ENCODE peak calls at places on chromosomes 6 and 20, in ten cellular contexts. G, E, P, R, O, F, V, C, Z and T are unnamed samples.

GRCh38 chr6:104325341-104326172 is 534.2 kb downstream of the HACE1 start:
- DNase-seq in R (no peak), V (no peak), Z (no peak), F (peak; percentile 10), O (peak; percentile 43), G (no peak), P (no peak), C (no peak), E (peak; percentile 73), T (no peak)

GRCh38 chr6:31657406-31658157 is 1.9 kb downstream of the APOM start:
- DNase-seq in G (no peak), V (no peak), R (no peak), Z (no peak), E (no peak), P (no peak), C (no peak), F (no peak), O (no peak), T (no peak)

GRCh38 chr6:26296857-26297648 is 67.9 kb upstream of the BTN3A2 start:
- DNase-seq in G (no peak), R (no peak), C (no peak), P (peak; percentile 43), E (no peak), O (peak; percentile 33), V (no peak), F (no peak), Z (no peak), T (no peak)

GRCh38 chr6:40359808-40360207 is 227.4 kb downstream of the LRFN2 start:
- DNase-seq in P (no peak), O (no peak), R (no peak), C (no peak), F (no peak), G (no peak), Z (no peak), V (no peak), E (no peak), T (no peak)

GRCh38 chr20:38143646-38144554 is 21.2 kb downstream of the TGM2 start:
- DNase-seq in G (peak; percentile 47), C (no peak), F (no peak), Z (no peak), P (peak; percentile 98), E (peak; percentile 60), O (peak; percentile 96), R (no peak), V (no peak), T (peak; percentile 81)

GRCh38 chr6:41578714-41579610 is 32.8 kb downstream of the FOXP4 start:
- DNase-seq in G (no peak), P (peak; percentile 75), Z (no peak), R (no peak), C (no peak), E (peak; percentile 39), V (no peak), O (no peak), F (no peak), T (peak; percentile 51)

GRCh38 chr6:119240257-119241123 is 109.1 kb downstream of the MAN1A1 start:
- DNase-seq in C (no peak), R (no peak), E (peak; percentile 3), Z (no peak), P (no peak), F (no peak), V (no peak), O (no peak), G (no peak), T (no peak)

GRCh38 chr6:157822221-157823000 is 635 bp upstream of the SNX9 start:
- DNase-seq in O (peak; percentile 24), Z (no peak), R (peak; percentile 37), F (no peak), E (peak; percentile 44), G (peak; percentile 37), V (no peak), P (no peak), C (peak; percentile 20), T (peak; percentile 19)

GRCh38 chr6:150256618-150257272 is 112.1 kb upstream of the IYD start:
- DNase-seq in R (no peak), F (no peak), P (no peak), E (peak; percentile 89), V (no peak), Z (no peak), O (no peak), G (no peak), C (no peak), T (no peak)

GRCh38 chr6:150253489-150253888 is 110.6 kb downstream of the PPP1R14C start:
- DNase-seq in V (no peak), O (no peak), R (no peak), P (no peak), E (no peak), Z (no peak), C (no peak), F (no peak), G (no peak), T (no peak)

GRCh38 chr6:150254671-150255228 is 111.9 kb downstream of the PPP1R14C start:
- DNase-seq in V (no peak), Z (no peak), P (no peak), R (no peak), O (no peak), G (no peak), F (no peak), C (no peak), E (no peak), T (no peak)

GRCh38 chr6:150258381-150258780 is 110.4 kb upstream of the IYD start:
- DNase-seq in F (no peak), V (no peak), C (no peak), P (no peak), G (no peak), Z (no peak), R (no peak), O (no peak), E (no peak), T (no peak)

DNA sequence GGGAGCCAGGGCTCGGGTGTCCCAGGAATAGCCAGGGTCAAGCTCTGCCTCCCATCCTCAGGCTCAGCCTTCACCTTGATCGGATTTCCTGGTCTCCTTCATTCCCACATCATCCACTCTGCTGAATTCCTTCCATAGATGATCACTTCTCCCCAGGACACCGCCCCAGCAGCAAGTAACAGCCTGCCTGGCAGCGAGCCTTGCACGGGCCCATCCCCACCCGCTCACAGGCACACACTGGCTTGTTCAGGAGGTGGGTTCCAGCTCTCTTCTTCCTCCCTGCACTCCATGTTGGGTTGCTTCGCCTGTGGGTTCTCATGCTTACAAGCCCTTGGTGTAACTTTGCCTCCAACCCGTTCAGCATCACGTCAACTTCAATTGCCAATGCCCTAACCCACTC is 113.0 kb upstream of the IYD start:
- DNase-seq in Z (no peak), R (no peak), F (no peak), C (no peak), G (no peak), O (no peak), V (no peak), P (no peak), E (no peak), T (no peak)
- H3K9me3 ChIP-seq in Z (no peaks in the 10 kb centered on the region), R (no peaks in the 10 kb centered on the region), F (no peaks in the 10 kb centered on the region), C (no peaks in the 10 kb centered on the region), G (no peaks in the 10 kb centered on the region), O (no peaks in the 10 kb centered on the region), V (no peaks in the 10 kb centered on the region), P (no peaks in the 10 kb centered on the region), E (no peaks in the 10 kb centered on the region), T (no peaks in the 10 kb centered on the region)

DNA sequence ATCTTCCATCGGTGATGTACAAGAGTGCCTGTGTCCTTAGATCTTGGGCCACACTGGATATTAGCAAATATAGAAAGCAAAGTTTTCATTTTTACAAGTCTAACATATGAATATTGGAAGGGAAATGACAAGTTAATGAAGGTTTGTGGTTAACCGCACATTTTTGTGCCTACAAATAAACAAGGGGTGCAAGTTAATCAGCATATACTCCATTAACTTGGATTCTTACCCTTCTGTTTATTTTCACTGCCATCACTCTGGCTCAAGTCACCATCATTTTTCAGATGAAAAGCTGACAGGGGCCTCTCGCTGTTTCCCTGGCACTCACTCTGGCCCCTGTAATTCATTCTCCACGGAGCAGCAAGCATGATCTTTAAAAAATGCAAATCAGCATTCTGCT is 29.9 kb downstream of the APCDD1L start:
- DNase-seq in R (no peak), V (no peak), E (no peak), O (no peak), C (no peak), P (no peak), F (no peak), Z (no peak), G (no peak), T (no peak)
- H3K9me3 ChIP-seq in R (no peaks in the 10 kb centered on the region), V (peaks cover 18% of the 10 kb centered on the region), E (no peaks in the 10 kb centered on the region), O (peaks cover 4% of the 10 kb centered on the region), C (peaks cover 26% of the 10 kb centered on the region), P (no peaks in the 10 kb centered on the region), F (peaks cover 16% of the 10 kb centered on the region), Z (peaks cover 2% of the 10 kb centered on the region), G (peaks cover 25% of the 10 kb centered on the region), T (peaks cover 17% of the 10 kb centered on the region)

GRCh38 chr6:110558575-110558974 is 82.2 kb upstream of the SLC22A16 start:
- DNase-seq in Z (no peak), P (no peak), V (no peak), G (no peak), R (no peak), O (no peak), C (no peak), F (no peak), E (no peak), T (no peak)

GRCh38 chr6:110557226-110557625 is 80.8 kb upstream of the SLC22A16 start:
- DNase-seq in F (no peak), Z (no peak), C (no peak), V (no peak), P (no peak), G (no peak), O (no peak), E (no peak), R (no peak), T (no peak)

GRCh38 chr6:110554441-110554840 is 78.0 kb upstream of the SLC22A16 start:
- DNase-seq in G (no peak), O (no peak), F (no peak), C (no peak), E (no peak), Z (no peak), R (no peak), V (no peak), P (no peak), T (no peak)

GRCh38 chr6:110554966-110555460 is 78.6 kb upstream of the SLC22A16 start:
- DNase-seq in V (no peak), O (no peak), F (no peak), E (no peak), G (no peak), C (no peak), P (no peak), R (no peak), Z (no peak), T (no peak)

DNA sequence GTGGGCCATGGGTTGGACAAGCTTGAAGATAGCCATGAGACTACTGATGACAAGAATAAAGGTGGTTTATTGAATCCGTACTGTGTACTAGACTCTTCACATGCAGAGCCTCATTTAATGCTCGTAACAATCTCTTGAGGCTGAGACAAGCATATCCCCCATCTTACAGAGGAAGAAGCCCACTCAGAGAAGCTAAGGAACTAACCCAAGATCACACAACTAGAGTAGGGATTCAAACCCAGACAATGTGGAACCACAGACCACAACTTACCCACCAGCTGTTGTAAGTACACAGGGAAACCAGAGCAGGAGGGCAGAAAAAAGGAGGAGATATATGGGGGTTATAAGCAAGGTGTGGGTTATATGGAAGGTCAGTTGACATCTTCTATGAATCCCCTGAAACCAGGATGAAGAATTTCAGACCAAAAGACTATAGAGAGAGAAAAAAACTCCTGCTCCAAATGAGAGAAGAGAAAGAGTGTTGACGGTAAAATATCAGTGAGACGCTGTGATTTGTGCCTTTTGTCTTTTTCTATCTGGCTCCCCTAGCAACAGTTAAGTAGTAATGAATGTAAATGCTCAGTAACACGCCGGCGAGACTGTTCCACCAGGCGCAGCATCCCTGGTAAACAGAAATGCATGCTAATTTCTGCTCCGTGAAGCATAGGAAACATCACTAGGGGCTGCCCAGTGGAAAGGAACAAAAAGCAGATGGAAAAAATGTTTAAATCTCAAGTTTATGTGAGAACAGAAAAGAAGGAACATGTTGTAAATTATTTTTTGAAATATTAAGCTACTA is 80.1 kb upstream of the SLC22A16 start:
- DNase-seq in V (no peak), C (no peak), O (no peak), E (no peak), G (no peak), F (no peak), P (no peak), Z (no peak), R (no peak), T (no peak)
- H3K9me3 ChIP-seq in V (no peaks in the 10 kb centered on the region), C (no peaks in the 10 kb centered on the region), O (no peaks in the 10 kb centered on the region), E (no peaks in the 10 kb centered on the region), G (no peaks in the 10 kb centered on the region), F (peaks cover 5% of the 10 kb centered on the region), P (no peaks in the 10 kb centered on the region), Z (peaks cover 2% of the 10 kb centered on the region), R (no peaks in the 10 kb centered on the region), T (no peaks in the 10 kb centered on the region)

GRCh38 chr6:96491926-96492325 is 29.7 kb upstream of the UFL1 start:
- DNase-seq in P (no peak), G (no peak), C (no peak), R (no peak), Z (no peak), O (no peak), F (no peak), E (no peak), V (no peak), T (no peak)
- H3K9me3 ChIP-seq in P (no peaks in the 10 kb centered on the region), G (peaks cover 44% of the 10 kb centered on the region), C (peaks cover 46% of the 10 kb centered on the region), R (peaks cover 2% of the 10 kb centered on the region), Z (peaks cover 3% of the 10 kb centered on the region), O (peaks cover 3% of the 10 kb centered on the region), F (no peaks in the 10 kb centered on the region), E (no peaks in the 10 kb centered on the region), V (peaks cover 21% of the 10 kb centered on the region), T (peaks cover 25% of the 10 kb centered on the region)